ENCODE peak calls at places on chromosomes 12 and 14, in four cellular contexts. X is PC-9; B is H1; Z is CD4-positive, CD25-positive, alpha-beta regulatory T cell. G is an unnamed sample. For H3K4me1, the result is how much of the 10 kb centered on the place peaks cover.

GRCh38 chr12:85794551-85794950 is 41.7 kb downstream of the RASSF9 start:
- DNase-seq in X (no peak), B (no peak), Z (no peak), G (no peak)

GRCh38 chr14:52598568-52598967 is 45.9 kb downstream of the GPR137C start:
- DNase-seq in X (no peak), B (no peak), Z (no peak), G (no peak)

GRCh38 chr14:32259368-32260013 is 56.4 kb upstream of the RNU6-8 start:
- DNase-seq in X (peak), B (no peak), Z (peak), G (peak)

GRCh38 chr12:56684745-56685369 is 3.2 kb downstream of the PTGES3 start:
- DNase-seq in X (no peak), B (no peak), Z (peak), G (no peak)

GRCh38 chr14:93936245-93936644 is 9.1 kb downstream of the FAM181A start:
- DNase-seq in X (peak), B (no peak), Z (peak), G (no peak)

GRCh38 chr14:61618448-61618847 is 76.9 kb upstream of the HIF1A start:
- DNase-seq in X (no peak), B (no peak), Z (no peak), G (no peak)

GRCh38 chr14:80906336-80906735 is 35.2 kb downstream of the CEP128 start:
- DNase-seq in X (no peak), B (no peak), Z (no peak), G (no peak)

GRCh38 chr12:114288071-114288470 is 117.9 kb downstream of the TBX5 start:
- DNase-seq in X (no peak), B (no peak), Z (no peak), G (no peak)

GRCh38 chr12:28026701-28027100 is 54.2 kb upstream of the PTHLH start:
- DNase-seq in X (no peak), B (no peak), Z (no peak), G (peak)

GRCh38 chr12:100303831-100304230 is 36.9 kb downstream of the SCYL2 start:
- DNase-seq in X (no peak), B (no peak), Z (no peak), G (no peak)

GRCh38 chr12:61808856-61809255 is 451.3 kb upstream of the USP15 start:
- DNase-seq in X (no peak), B (no peak), Z (no peak), G (no peak)

GRCh38 chr12:116259800-116260589 is 17.5 kb downstream of the MED13L start:
- DNase-seq in X (no peak), B (no peak), Z (no peak), G (no peak)

GRCh38 chr12:116261525-116262100 is 15.9 kb downstream of the MED13L start:
- DNase-seq in X (no peak), B (no peak), Z (no peak), G (no peak)

GRCh38 chr12:116262741-116263140 is 14.8 kb downstream of the MED13L start:
- DNase-seq in X (no peak), B (no peak), Z (no peak), G (peak)

GRCh38 chr12:116257213-116257612 is 20.3 kb downstream of the MED13L start:
- DNase-seq in X (no peak), B (no peak), Z (no peak), G (no peak)

GRCh38 chr12:116257826-116258225 is 19.7 kb downstream of the MED13L start:
- DNase-seq in X (no peak), B (no peak), Z (no peak), G (no peak)
- H3K4me1 ChIP-seq in X (under half), B (under half), Z (under half), G (under half)

GRCh38 chr14:104688755-104689619 is at the start of gene INF2:
- DNase-seq in X (no peak), B (no peak), Z (peak), G (peak)
- H3K4me1 ChIP-seq in X (under half), B (under half), Z (half or more), G (under half)

DNA sequence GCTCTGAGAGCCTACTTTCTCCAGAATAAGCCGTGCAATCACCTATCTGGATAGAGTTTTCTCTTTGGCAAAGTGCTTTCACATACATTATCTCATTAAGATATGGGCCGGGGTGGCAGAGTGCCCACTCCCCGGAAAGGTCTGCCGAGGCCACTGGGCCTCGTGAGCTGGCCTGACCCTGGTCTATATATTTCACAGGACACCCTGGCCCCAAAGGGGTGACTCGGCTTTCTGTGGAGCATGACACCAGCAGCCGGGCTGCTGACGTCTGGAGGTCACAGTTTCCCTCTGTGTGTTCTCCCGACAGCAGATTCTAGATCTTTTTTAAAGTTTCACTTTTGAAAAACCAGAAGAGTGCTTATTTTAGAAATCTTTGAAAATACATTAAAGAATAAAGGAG is 27.9 kb upstream of the ATP2A2 start:
- DNase-seq in X (no peak), B (no peak), Z (no peak), G (no peak)
- H3K4me1 ChIP-seq in X (under half), B (under half), Z (under half), G (under half)

GRCh38 chr14:22563987-22564386 is 25.0 kb downstream of the DAD1 start:
- DNase-seq in X (no peak), B (no peak), Z (peak), G (peak)

GRCh38 chr14:22564463-22564862 is 24.6 kb downstream of the DAD1 start:
- DNase-seq in X (no peak), B (no peak), Z (peak), G (no peak)

GRCh38 chr14:22567437-22567836 is 21.6 kb downstream of the DAD1 start:
- DNase-seq in X (no peak), B (no peak), Z (no peak), G (no peak)

GRCh38 chr14:22566845-22567244 is 22.2 kb downstream of the DAD1 start:
- DNase-seq in X (no peak), B (no peak), Z (peak), G (no peak)

DNA sequence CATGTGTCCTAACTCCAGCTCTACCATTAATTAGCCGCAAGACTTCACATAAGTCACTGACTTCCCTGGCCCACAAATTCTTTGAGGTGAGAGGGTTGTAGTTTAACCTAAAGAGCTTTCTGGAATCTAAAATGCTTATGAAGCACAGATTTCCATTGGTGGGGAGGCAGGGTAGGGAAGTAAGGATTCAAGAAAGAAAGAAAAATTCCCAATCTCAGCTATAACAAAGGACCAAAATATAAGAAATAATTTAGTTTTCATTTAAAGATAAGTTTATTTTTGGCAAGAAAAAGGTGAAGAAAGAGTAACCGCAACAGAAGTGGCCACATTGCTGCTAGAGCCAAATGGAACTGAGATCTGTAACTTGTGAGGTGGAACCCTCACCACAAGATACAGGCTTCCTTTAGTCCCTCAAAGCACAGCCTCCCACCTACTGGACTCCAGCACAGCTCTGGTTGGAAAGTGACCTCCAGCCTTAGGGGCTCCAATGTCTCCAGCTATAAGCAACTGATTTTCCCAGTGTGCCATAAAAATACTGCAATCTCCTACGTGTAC is 23.6 kb downstream of the DAD1 start:
- DNase-seq in X (no peak), B (no peak), Z (peak), G (no peak)
- H3K4me1 ChIP-seq in X (under half), B (under half), Z (half or more), G (under half)